ENCODE peak calls at places on chromosome 6, in six cellular contexts. One of them, this sample, is unnamed.

GRCh38 chr6:26555505-26556262 is 17.5 kb downstream of the HMGN4 start:
- DNase-seq in thoracic aorta: no peak
- DNase-seq in prostate gland: no peak
- DNase-seq in PC-9: peak; percentile 24
- DNase-seq in left lung: no peak
- DNase-seq in right cardiac atrium: no peak
- DNase-seq in this sample: no peak

GRCh38 chr6:44535446-44535845 is 147.9 kb downstream of the CDC5L start:
- DNase-seq in right cardiac atrium: no peak
- DNase-seq in prostate gland: no peak
- DNase-seq in left lung: no peak
- DNase-seq in PC-9: no peak
- DNase-seq in thoracic aorta: no peak
- DNase-seq in this sample: no peak

GRCh38 chr6:7073810-7074525 is 33.8 kb upstream of the RREB1 start:
- DNase-seq in right cardiac atrium: no peak
- DNase-seq in thoracic aorta: no peak
- DNase-seq in prostate gland: no peak
- DNase-seq in PC-9: no peak
- DNase-seq in left lung: peak; percentile 89
- DNase-seq in this sample: no peak

GRCh38 chr6:157715766-157716171 is 107.3 kb upstream of the SNX9 start:
- DNase-seq in right cardiac atrium: peak; percentile 85
- DNase-seq in thoracic aorta: no peak
- DNase-seq in PC-9: peak; percentile 12
- DNase-seq in prostate gland: no peak
- DNase-seq in left lung: no peak
- DNase-seq in this sample: no peak

GRCh38 chr6:128242765-128243403 is 277.5 kb downstream of the PTPRK start:
- DNase-seq in PC-9: no peak
- DNase-seq in thoracic aorta: no peak
- DNase-seq in left lung: no peak
- DNase-seq in prostate gland: no peak
- DNase-seq in right cardiac atrium: no peak
- DNase-seq in this sample: no peak

GRCh38 chr6:136568129-136568528 is 17.9 kb upstream of the MAP7 start:
- DNase-seq in right cardiac atrium: no peak
- DNase-seq in thoracic aorta: no peak
- DNase-seq in prostate gland: no peak
- DNase-seq in left lung: no peak
- DNase-seq in PC-9: no peak
- DNase-seq in this sample: no peak

GRCh38 chr6:44003345-44004061 is 123.7 kb downstream of the MRPL14 start:
- DNase-seq in left lung: no peak
- DNase-seq in right cardiac atrium: no peak
- DNase-seq in thoracic aorta: no peak
- DNase-seq in prostate gland: no peak
- DNase-seq in PC-9: no peak
- DNase-seq in this sample: no peak

GRCh38 chr6:36418558-36418957 is 24.1 kb downstream of the PXT1 start:
- DNase-seq in left lung: no peak
- DNase-seq in prostate gland: no peak
- DNase-seq in right cardiac atrium: no peak
- DNase-seq in thoracic aorta: no peak
- DNase-seq in PC-9: no peak
- DNase-seq in this sample: no peak

GRCh38 chr6:114445846-114446245 is 103.0 kb upstream of the HS3ST5 start:
- DNase-seq in thoracic aorta: no peak
- DNase-seq in left lung: no peak
- DNase-seq in right cardiac atrium: no peak
- DNase-seq in prostate gland: no peak
- DNase-seq in PC-9: no peak
- DNase-seq in this sample: no peak

GRCh38 chr6:71205336-71205956 is 83.2 kb upstream of the OGFRL1 start:
- DNase-seq in PC-9: no peak
- DNase-seq in left lung: no peak
- DNase-seq in thoracic aorta: no peak
- DNase-seq in prostate gland: no peak
- DNase-seq in right cardiac atrium: no peak
- DNase-seq in this sample: no peak

GRCh38 chr6:125780540-125781306 is 10.0 kb upstream of the NCOA7 start:
- DNase-seq in left lung: peak; percentile 82
- DNase-seq in thoracic aorta: no peak
- DNase-seq in right cardiac atrium: peak; percentile 53
- DNase-seq in prostate gland: peak; percentile 41
- DNase-seq in PC-9: peak; percentile 43
- DNase-seq in this sample: peak; percentile 34

GRCh38 chr6:75504902-75505233 is 11.3 kb upstream of the FILIP1 start:
- DNase-seq in prostate gland: no peak
- DNase-seq in thoracic aorta: no peak
- DNase-seq in PC-9: no peak
- DNase-seq in left lung: no peak
- DNase-seq in right cardiac atrium: no peak
- DNase-seq in this sample: no peak

GRCh38 chr6:142796571-142796970 is 148.4 kb downstream of the HIVEP2 start:
- DNase-seq in left lung: no peak
- DNase-seq in prostate gland: no peak
- DNase-seq in right cardiac atrium: no peak
- DNase-seq in PC-9: no peak
- DNase-seq in thoracic aorta: no peak
- DNase-seq in this sample: no peak

GRCh38 chr6:152118224-152118623 is 310.7 kb downstream of the ESR1 start:
- DNase-seq in thoracic aorta: no peak
- DNase-seq in left lung: no peak
- DNase-seq in prostate gland: no peak
- DNase-seq in right cardiac atrium: no peak
- DNase-seq in PC-9: no peak
- DNase-seq in this sample: no peak

GRCh38 chr6:98946266-98946817 is 1.4 kb downstream of the FBXL4 start:
- DNase-seq in PC-9: no peak
- DNase-seq in prostate gland: no peak
- DNase-seq in thoracic aorta: no peak
- DNase-seq in left lung: no peak
- DNase-seq in right cardiac atrium: no peak
- DNase-seq in this sample: no peak

GRCh38 chr6:127641905-127642304 is 64.9 kb downstream of the C6orf58 start:
- DNase-seq in left lung: no peak
- DNase-seq in right cardiac atrium: no peak
- DNase-seq in prostate gland: no peak
- DNase-seq in thoracic aorta: no peak
- DNase-seq in PC-9: peak; percentile 3
- DNase-seq in this sample: no peak

GRCh38 chr6:12735786-12736185 is 19.2 kb downstream of the PHACTR1 start:
- DNase-seq in PC-9: no peak
- DNase-seq in thoracic aorta: no peak
- DNase-seq in right cardiac atrium: no peak
- DNase-seq in left lung: no peak
- DNase-seq in prostate gland: no peak
- DNase-seq in this sample: no peak

GRCh38 chr6:130018830-130019795 is 732 bp downstream of the L3MBTL3 start:
- DNase-seq in left lung: peak; percentile 84
- DNase-seq in right cardiac atrium: peak; percentile 35
- DNase-seq in thoracic aorta: no peak
- DNase-seq in PC-9: peak; percentile 20
- DNase-seq in prostate gland: peak; percentile 24
- DNase-seq in this sample: peak; percentile 24

GRCh38 chr6:156881687-156882629 is 104.8 kb downstream of the ARID1B start:
- DNase-seq in left lung: no peak
- DNase-seq in PC-9: no peak
- DNase-seq in right cardiac atrium: no peak
- DNase-seq in thoracic aorta: no peak
- DNase-seq in prostate gland: no peak
- DNase-seq in this sample: no peak

GRCh38 chr6:143268439-143268838 is 182.1 kb downstream of the ADAT2 start:
- DNase-seq in right cardiac atrium: no peak
- DNase-seq in PC-9: no peak
- DNase-seq in prostate gland: no peak
- DNase-seq in left lung: no peak
- DNase-seq in thoracic aorta: no peak
- DNase-seq in this sample: no peak

GRCh38 chr6:26131618-26132017 is 44.4 kb downstream of the HFE start:
- DNase-seq in prostate gland: no peak
- DNase-seq in thoracic aorta: no peak
- DNase-seq in left lung: no peak
- DNase-seq in right cardiac atrium: no peak
- DNase-seq in PC-9: no peak
- DNase-seq in this sample: no peak

GRCh38 chr6:157808405-157808950 is 14.6 kb upstream of the SNX9 start:
- DNase-seq in prostate gland: no peak
- DNase-seq in left lung: no peak
- DNase-seq in right cardiac atrium: no peak
- DNase-seq in PC-9: no peak
- DNase-seq in thoracic aorta: no peak
- DNase-seq in this sample: no peak

GRCh38 chr6:75368151-75368779 is 83.7 kb upstream of the TMEM30A start:
- DNase-seq in right cardiac atrium: no peak
- DNase-seq in PC-9: peak; percentile 24
- DNase-seq in prostate gland: no peak
- DNase-seq in left lung: no peak
- DNase-seq in thoracic aorta: no peak
- DNase-seq in this sample: no peak

GRCh38 chr6:65289491-65289890 is 417.5 kb downstream of the EYS start:
- DNase-seq in prostate gland: no peak
- DNase-seq in right cardiac atrium: no peak
- DNase-seq in thoracic aorta: no peak
- DNase-seq in left lung: no peak
- DNase-seq in PC-9: no peak
- DNase-seq in this sample: no peak

DNA sequence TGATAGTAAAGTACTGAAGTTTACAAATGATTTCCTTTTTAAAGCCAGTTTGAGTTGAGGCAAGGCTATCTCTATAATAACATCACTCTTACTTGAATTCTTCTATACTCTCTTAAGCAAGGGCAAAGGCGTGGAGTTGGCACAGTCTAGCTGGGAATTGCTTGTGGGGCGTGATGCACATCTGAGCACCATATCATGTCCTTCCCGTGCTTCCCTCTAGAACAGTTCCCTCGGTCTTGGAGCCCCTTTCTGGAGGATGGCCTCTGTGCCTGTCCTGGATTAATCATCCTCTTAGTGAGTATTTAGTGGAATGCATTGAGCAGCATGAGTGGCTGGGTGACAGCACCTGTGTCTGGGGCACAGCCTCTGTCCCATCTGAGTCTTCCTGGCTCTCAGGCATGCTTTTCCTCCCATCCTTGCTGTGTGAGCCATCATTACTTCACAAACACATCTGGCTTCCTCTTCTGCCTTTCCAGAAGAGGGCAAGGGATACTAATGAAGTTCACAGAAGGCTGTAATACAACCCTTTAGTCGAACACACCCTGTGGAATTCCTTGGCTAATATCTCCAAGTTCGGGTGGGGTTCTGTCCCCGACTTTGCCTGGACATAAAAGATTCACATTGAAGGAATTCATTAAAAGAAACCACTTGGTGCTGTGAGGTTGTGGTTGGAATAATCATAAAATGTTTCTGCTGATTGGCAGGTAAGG is 188.2 kb downstream of the FNDC1 start:
- DNase-seq in PC-9: no peak
- DNase-seq in thoracic aorta: no peak
- DNase-seq in right cardiac atrium: no peak
- DNase-seq in left lung: no peak
- DNase-seq in prostate gland: no peak
- DNase-seq in this sample: no peak
- H3K9me3 ChIP-seq in PC-9: no peaks in the 10 kb centered on the region
- H3K9me3 ChIP-seq in thoracic aorta: no peaks in the 10 kb centered on the region
- H3K9me3 ChIP-seq in right cardiac atrium: no peaks in the 10 kb centered on the region
- H3K9me3 ChIP-seq in left lung: no peaks in the 10 kb centered on the region
- H3K9me3 ChIP-seq in prostate gland: no peaks in the 10 kb centered on the region
- H3K9me3 ChIP-seq in this sample: no peaks in the 10 kb centered on the region

DNA sequence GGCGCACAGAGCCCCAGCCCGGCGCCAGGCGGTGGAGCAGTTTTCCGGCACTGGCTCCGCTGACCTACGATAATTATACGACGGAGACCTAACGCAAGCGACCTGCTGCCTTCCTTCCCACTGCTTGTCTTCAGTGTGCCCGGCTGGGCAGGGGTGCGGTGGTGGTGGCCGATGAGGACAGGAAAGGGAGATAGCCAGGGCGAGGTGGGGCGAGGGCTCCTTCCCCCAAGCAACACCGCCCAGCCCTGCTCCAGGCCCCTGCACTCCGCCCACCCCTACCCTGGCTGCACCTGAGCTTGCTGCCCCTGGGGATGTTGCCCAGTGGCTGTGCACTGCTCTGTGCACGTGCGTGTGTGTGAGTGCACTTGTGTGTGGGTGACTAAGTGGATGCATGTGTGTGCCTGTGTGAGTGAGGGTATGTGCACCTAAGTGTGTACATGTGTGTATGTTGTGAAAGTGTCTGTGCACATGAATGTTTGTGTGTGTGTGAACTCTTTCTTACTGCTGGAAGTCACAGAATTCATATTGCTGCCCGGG is 42.6 kb upstream of the IRF4 start:
- DNase-seq in left lung: no peak
- DNase-seq in PC-9: no peak
- DNase-seq in prostate gland: no peak
- DNase-seq in right cardiac atrium: no peak
- DNase-seq in thoracic aorta: no peak
- DNase-seq in this sample: no peak
- H3K9me3 ChIP-seq in left lung: no peaks in the 10 kb centered on the region
- H3K9me3 ChIP-seq in PC-9: no peaks in the 10 kb centered on the region
- H3K9me3 ChIP-seq in prostate gland: no peaks in the 10 kb centered on the region
- H3K9me3 ChIP-seq in right cardiac atrium: no peaks in the 10 kb centered on the region
- H3K9me3 ChIP-seq in thoracic aorta: no peaks in the 10 kb centered on the region
- H3K9me3 ChIP-seq in this sample: no peaks in the 10 kb centered on the region

DNA sequence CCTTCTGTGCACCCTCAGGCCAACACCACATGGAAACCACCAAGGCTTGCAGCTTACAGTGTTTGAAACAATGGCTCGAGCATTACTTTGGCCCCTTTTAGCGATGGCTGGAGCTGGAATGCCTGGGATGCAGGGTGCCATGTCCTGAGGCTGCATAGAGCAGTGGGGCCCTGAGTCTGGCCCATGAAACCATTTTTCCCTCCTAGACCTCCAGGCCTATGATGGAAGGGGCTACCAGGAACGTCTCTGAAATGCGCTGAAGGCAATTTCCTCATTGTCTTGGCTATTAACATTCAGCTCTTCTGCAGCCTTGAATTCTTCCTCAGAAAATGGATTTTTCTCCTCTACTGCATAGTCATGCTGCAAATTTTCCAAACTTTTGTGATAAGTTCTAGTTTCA is 29.9 kb upstream of the SERINC1 start:
- DNase-seq in PC-9: no peak
- DNase-seq in left lung: no peak
- DNase-seq in thoracic aorta: no peak
- DNase-seq in right cardiac atrium: no peak
- DNase-seq in prostate gland: no peak
- DNase-seq in this sample: no peak
- H3K9me3 ChIP-seq in PC-9: peaks cover 32% of the 10 kb centered on the region
- H3K9me3 ChIP-seq in left lung: no peaks in the 10 kb centered on the region
- H3K9me3 ChIP-seq in thoracic aorta: peaks cover 14% of the 10 kb centered on the region
- H3K9me3 ChIP-seq in right cardiac atrium: peaks cover 4% of the 10 kb centered on the region
- H3K9me3 ChIP-seq in prostate gland: no peaks in the 10 kb centered on the region
- H3K9me3 ChIP-seq in this sample: peaks cover 6% of the 10 kb centered on the region

DNA sequence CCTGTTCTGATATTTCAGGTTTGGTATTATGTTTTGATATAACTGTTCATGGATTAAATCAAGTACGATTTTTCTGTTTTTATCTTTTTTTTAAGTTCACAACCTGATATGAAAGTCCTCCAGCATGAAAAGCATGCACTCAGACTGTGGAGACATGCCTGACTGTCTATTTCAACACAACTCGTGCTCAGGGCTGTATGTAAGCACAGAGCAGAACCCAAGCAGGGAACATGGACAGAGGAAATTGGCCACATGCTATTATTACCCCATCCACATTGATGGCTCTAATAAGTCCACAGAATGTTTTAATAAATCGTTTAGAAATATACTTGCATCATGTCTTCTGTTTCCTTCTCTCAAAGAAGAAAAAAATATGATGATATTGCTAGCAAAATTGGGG is 730.4 kb downstream of the C6orf118 start:
- DNase-seq in left lung: no peak
- DNase-seq in right cardiac atrium: no peak
- DNase-seq in PC-9: no peak
- DNase-seq in thoracic aorta: no peak
- DNase-seq in prostate gland: no peak
- DNase-seq in this sample: no peak
- H3K9me3 ChIP-seq in left lung: no peaks in the 10 kb centered on the region
- H3K9me3 ChIP-seq in right cardiac atrium: no peaks in the 10 kb centered on the region
- H3K9me3 ChIP-seq in PC-9: no peaks in the 10 kb centered on the region
- H3K9me3 ChIP-seq in thoracic aorta: no peaks in the 10 kb centered on the region
- H3K9me3 ChIP-seq in prostate gland: no peaks in the 10 kb centered on the region
- H3K9me3 ChIP-seq in this sample: no peaks in the 10 kb centered on the region